ENCODE peak calls at places on chromosome 19, in seven cellular contexts. B is HEK293T, U is T-helper 1 cell, G is A673, N is ACHN, Z is ELF-1, Y is iris pigment epithelial cell. A is an unnamed sample.

GRCh38 chr19:46866407-46867132 is 5.8 kb downstream of the ARHGAP35 start:
- DNase-seq in N (no peak), B (no peak), G (no peak), Y (no peak), U (no peak), Z (no peak), A (no peak)

GRCh38 chr19:737591-738093 is 13.3 kb upstream of the MISP start:
- DNase-seq in Y (peak; percentile 12), U (peak; percentile 44), G (peak; percentile 73), N (peak; percentile 44), B (peak; percentile 86), Z (peak; percentile 70), A (peak; percentile 28)

GRCh38 chr19:38970664-38971532 is 4.6 kb downstream of the FBXO17 start:
- DNase-seq in G (peak; percentile 58), U (no peak), Z (no peak), B (no peak), N (no peak), Y (peak; percentile 64), A (peak; percentile 72)

GRCh38 chr19:12293771-12294307 is 844 bp downstream of the ZNF44 start:
- DNase-seq in Z (peak; percentile 93), G (peak; percentile 10), N (peak; percentile 74), U (peak; percentile 52), B (peak; percentile 21), Y (peak; percentile 81), A (no peak)

GRCh38 chr19:2494447-2495129 is 18.7 kb downstream of the GADD45B start:
- DNase-seq in Y (peak; percentile 84), U (peak; percentile 62), N (peak; percentile 73), G (peak; percentile 78), B (no peak), Z (peak; percentile 65), A (peak; percentile 42)

GRCh38 chr19:8600816-8601215 is 9.7 kb downstream of the ADAMTS10 start:
- DNase-seq in B (no peak), G (no peak), Y (no peak), U (no peak), Z (no peak), N (no peak), A (no peak)

GRCh38 chr19:10520652-10521318 is 3.5 kb upstream of the S1PR5 start:
- DNase-seq in Y (no peak), G (no peak), Z (no peak), N (no peak), B (no peak), U (no peak), A (peak; percentile 36)

GRCh38 chr19:33444238-33444992 is 70.9 kb downstream of the CEBPG start:
- DNase-seq in Z (no peak), B (no peak), N (no peak), G (no peak), U (peak; percentile 4), Y (no peak), A (no peak)

GRCh38 chr19:50510121-50510670 is 795 bp downstream of the JOSD2 start:
- DNase-seq in G (no peak), Y (peak; percentile 13), B (no peak), U (no peak), Z (peak; percentile 56), N (no peak), A (no peak)

GRCh38 chr19:50532952-50533351 is 19.2 kb upstream of the ASPDH start:
- DNase-seq in G (no peak), N (no peak), Y (no peak), B (no peak), Z (no peak), U (no peak), A (no peak)

GRCh38 chr19:28349604-28350003 is 863.3 kb downstream of the UQCRFS1 start:
- DNase-seq in B (no peak), U (no peak), G (no peak), Y (no peak), Z (no peak), N (no peak), A (no peak)

A was measured in NCI-H2171 treated with DMSO at 0.1 percent for 48 hours.